ENCODE peak calls at places on chromosomes 16 and 17, in ten cellular contexts. O is body of pancreas; U is breast epithelium; E is lung; I is CD8-positive, alpha-beta T cell; G is IMR-90; V is cardiac muscle cell; D is uterus; P is ovary; W is trophoblast cell. S is an unnamed sample. For H3K9me3 and H3K27me3, the result is how much of the 10 kb centered on the place peaks cover.

GRCh38 chr17:80790021-80790765 is 201.4 kb upstream of the CHMP6 start:
- DNase-seq in O (no peak), U (no peak), E (no peak), I (no peak), G (no peak), V (no peak), D (no peak), P (no peak), W (no peak), S (no peak)

GRCh38 chr17:36583787-36584186 is 7.9 kb upstream of the DHRS11 start:
- DNase-seq in O (no peak), U (no peak), E (no peak), I (no peak), G (no peak), V (no peak), D (no peak), P (no peak), W (peak), S (no peak)

GRCh38 chr17:77425791-77426641 is 285.2 kb downstream of the SEC14L1 start:
- DNase-seq in O (no peak), U (peak), E (no peak), I (no peak), G (peak), V (no peak), D (peak), P (peak), W (no peak), S (peak)

GRCh38 chr16:67995423-67995822 is 3.9 kb downstream of the DPEP2 start:
- DNase-seq in O (no peak), U (no peak), E (no peak), I (no peak), G (no peak), V (no peak), D (no peak), P (no peak), W (no peak), S (no peak)

GRCh38 chr16:51164574-51164973 is 13.5 kb upstream of the SALL1 start:
- DNase-seq in O (no peak), U (no peak), E (no peak), I (no peak), G (no peak), V (no peak), D (no peak), P (no peak), W (no peak), S (no peak)

GRCh38 chr16:67825119-67825518 is 17.0 kb upstream of the THAP11 start:
- DNase-seq in O (no peak), U (no peak), E (no peak), I (no peak), G (no peak), V (no peak), D (no peak), P (no peak), W (no peak), S (no peak)

GRCh38 chr17:63754046-63754445 is 12.4 kb upstream of the STRADA start:
- DNase-seq in O (no peak), U (no peak), E (no peak), I (no peak), G (no peak), V (no peak), D (no peak), P (no peak), W (peak), S (no peak)

GRCh38 chr16:77531741-77532140 is 96.9 kb upstream of the ADAMTS18 start:
- DNase-seq in O (no peak), U (no peak), E (no peak), I (no peak), G (peak), V (no peak), D (no peak), P (no peak), W (peak), S (no peak)

GRCh38 chr17:22692066-22692800 is 999.9 kb downstream of the KCNJ18 start:
- DNase-seq in O (no peak), U (no peak), E (peak), I (no peak), G (no peak), V (no peak), D (no peak), P (no peak), W (no peak), S (no peak)

GRCh38 chr16:78324649-78325274 is 225.3 kb downstream of the WWOX start:
- DNase-seq in O (no peak), U (no peak), E (no peak), I (no peak), G (no peak), V (peak), D (no peak), P (no peak), W (peak), S (no peak)

GRCh38 chr17:62599964-62600657 is 27.4 kb upstream of the MRC2 start:
- DNase-seq in O (no peak), U (no peak), E (peak), I (no peak), G (no peak), V (no peak), D (no peak), P (no peak), W (no peak), S (no peak)

GRCh38 chr16:77212736-77213541 is 13.7 kb downstream of the SYCE1L start:
- DNase-seq in O (peak), U (peak), E (peak), I (peak), G (no peak), V (peak), D (peak), P (peak), W (peak), S (peak)

GRCh38 chr17:6713130-6713917 is at the start of gene SLC13A5:
- DNase-seq in O (peak), U (no peak), E (no peak), I (no peak), G (no peak), V (peak), D (no peak), P (peak), W (peak), S (no peak)

GRCh38 chr16:73142995-73143394 is 95.1 kb upstream of the ZFHX3 start:
- DNase-seq in O (no peak), U (no peak), E (no peak), I (no peak), G (no peak), V (no peak), D (no peak), P (no peak), W (no peak), S (no peak)
- H3K9me3 ChIP-seq in O (under half), U (under half), E (under half), I (under half), G (under half), V (under half), D (under half), P (under half), W (under half), S (under half)

GRCh38 chr16:57923418-57923817 is 47.5 kb downstream of the CNGB1 start:
- DNase-seq in O (no peak), U (no peak), E (no peak), I (no peak), G (no peak), V (no peak), D (no peak), P (no peak), W (no peak), S (no peak)

GRCh38 chr16:57926041-57926440 is 44.9 kb downstream of the CNGB1 start:
- DNase-seq in O (no peak), U (no peak), E (no peak), I (no peak), G (no peak), V (no peak), D (no peak), P (no peak), W (no peak), S (no peak)

GRCh38 chr16:57925310-57925709 is 45.6 kb downstream of the CNGB1 start:
- DNase-seq in O (no peak), U (no peak), E (no peak), I (no peak), G (no peak), V (no peak), D (no peak), P (no peak), W (no peak), S (no peak)

GRCh38 chr16:57924514-57924913 is 46.4 kb downstream of the CNGB1 start:
- DNase-seq in O (no peak), U (no peak), E (no peak), I (no peak), G (no peak), V (no peak), D (no peak), P (no peak), W (no peak), S (no peak)

GRCh38 chr16:57923841-57924240 is 47.1 kb downstream of the CNGB1 start:
- DNase-seq in O (no peak), U (no peak), E (no peak), I (no peak), G (no peak), V (no peak), D (no peak), P (no peak), W (no peak), S (no peak)
- H3K27me3 ChIP-seq in O (under half), U (under half), E (under half), I (under half), G (under half), V (under half), D (under half), P (under half), W (under half), S (under half)

GRCh38 chr16:8869212-8869987 is 594 bp upstream of the CARHSP1 start:
- DNase-seq in O (no peak), U (no peak), E (no peak), I (no peak), G (no peak), V (no peak), D (no peak), P (peak), W (no peak), S (no peak)
- H3K27ac ChIP-seq in O (peak), U (peak), E (no peak), I (no peak), G (peak), V (no peak), D (peak), P (no peak), W (no peak), S (peak)

GRCh38 chr16:84990782-84991181 is 20.6 kb downstream of the ZDHHC7 start:
- DNase-seq in O (no peak), U (no peak), E (no peak), I (no peak), G (no peak), V (no peak), D (no peak), P (no peak), W (no peak), S (no peak)

GRCh38 chr16:84986102-84986501 is 25.2 kb downstream of the ZDHHC7 start:
- DNase-seq in O (no peak), U (no peak), E (no peak), I (no peak), G (no peak), V (no peak), D (no peak), P (no peak), W (no peak), S (no peak)

GRCh38 chr16:84989791-84990620 is 21.3 kb downstream of the ZDHHC7 start:
- DNase-seq in O (no peak), U (no peak), E (no peak), I (no peak), G (no peak), V (no peak), D (no peak), P (no peak), W (no peak), S (no peak)

GRCh38 chr16:84986879-84987278 is 24.5 kb downstream of the ZDHHC7 start:
- DNase-seq in O (no peak), U (no peak), E (no peak), I (no peak), G (no peak), V (no peak), D (no peak), P (no peak), W (no peak), S (no peak)

DNA sequence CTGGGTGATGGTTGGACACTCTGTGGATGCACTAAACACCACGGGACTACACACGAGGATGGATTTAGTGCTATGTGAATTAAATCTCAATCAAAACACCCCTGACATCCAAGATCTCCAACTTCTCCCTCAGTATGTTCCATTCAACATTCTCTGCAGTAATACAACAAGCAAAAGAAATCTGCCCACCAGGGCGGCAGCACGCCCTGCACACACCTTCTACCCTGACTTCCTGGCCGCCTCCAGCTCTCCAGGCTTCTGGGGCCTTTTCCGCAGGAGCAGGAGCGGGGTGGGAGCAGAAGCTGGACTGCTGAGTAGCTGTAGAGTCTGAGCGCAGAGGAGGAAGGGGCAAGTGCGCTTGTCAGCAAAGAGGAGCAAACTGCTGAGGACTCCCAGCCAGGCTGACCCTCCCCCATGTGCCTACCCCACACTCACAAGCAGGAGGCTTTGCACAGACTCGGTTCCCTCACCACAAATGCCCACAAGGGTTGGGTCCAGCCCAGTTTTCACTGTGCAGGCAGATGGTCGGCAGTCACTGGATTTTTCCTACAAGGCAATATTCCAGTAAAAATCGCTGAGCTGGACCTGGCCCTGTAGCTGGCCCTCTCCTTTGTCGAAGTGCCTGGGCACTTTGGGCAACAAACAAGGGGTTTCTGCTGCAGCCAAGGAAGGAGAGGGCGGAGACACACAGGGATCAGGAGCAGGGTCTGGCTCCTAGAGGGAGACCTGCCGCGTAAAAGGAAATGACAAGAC is 22.8 kb downstream of the ZDHHC7 start:
- DNase-seq in O (no peak), U (no peak), E (no peak), I (no peak), G (no peak), V (no peak), D (no peak), P (no peak), W (no peak), S (no peak)
- H3K9me3 ChIP-seq in O (under half), U (under half), E (under half), I (under half), G (under half), V (under half), D (under half), P (under half), W (under half), S (under half)